ENCODE peak calls at places on chromosome 22, in nine cellular contexts. One of them, this sample, is unnamed.

GRCh38 chr22:32030508-32031247 is 12.4 kb upstream of the SLC5A1 start:
- DNase-seq in left ventricle myocardium inferior: no peak
- DNase-seq in cardiac muscle cell: no peak
- DNase-seq in ovary: no peak
- DNase-seq in mammary epithelial cell: no peak
- DNase-seq in tibial nerve: no peak
- DNase-seq in Peyer's patch: no peak
- DNase-seq in body of pancreas: no peak
- DNase-seq in lung: no peak
- DNase-seq in this sample: no peak

GRCh38 chr22:42918500-42918899 is 61.4 kb upstream of the ARFGAP3 start:
- DNase-seq in tibial nerve: no peak
- DNase-seq in body of pancreas: no peak
- DNase-seq in mammary epithelial cell: peak; percentile 90
- DNase-seq in left ventricle myocardium inferior: no peak
- DNase-seq in lung: no peak
- DNase-seq in ovary: peak; percentile 3
- DNase-seq in Peyer's patch: no peak
- DNase-seq in cardiac muscle cell: no peak
- DNase-seq in this sample: no peak

GRCh38 chr22:19656541-19657251 is 57.6 kb upstream of the SEPTIN5 start:
- DNase-seq in Peyer's patch: no peak
- DNase-seq in cardiac muscle cell: no peak
- DNase-seq in lung: no peak
- DNase-seq in ovary: no peak
- DNase-seq in body of pancreas: no peak
- DNase-seq in left ventricle myocardium inferior: no peak
- DNase-seq in mammary epithelial cell: no peak
- DNase-seq in tibial nerve: no peak
- DNase-seq in this sample: no peak

GRCh38 chr22:30695871-30696655 is 1.4 kb downstream of the OSBP2 start:
- DNase-seq in left ventricle myocardium inferior: no peak
- DNase-seq in cardiac muscle cell: no peak
- DNase-seq in mammary epithelial cell: no peak
- DNase-seq in tibial nerve: no peak
- DNase-seq in Peyer's patch: no peak
- DNase-seq in lung: no peak
- DNase-seq in ovary: no peak
- DNase-seq in body of pancreas: no peak
- DNase-seq in this sample: peak; percentile 5

GRCh38 chr22:44773082-44773481 is 20.7 kb downstream of the ARHGAP8 start:
- DNase-seq in left ventricle myocardium inferior: no peak
- DNase-seq in ovary: no peak
- DNase-seq in body of pancreas: no peak
- DNase-seq in Peyer's patch: no peak
- DNase-seq in cardiac muscle cell: no peak
- DNase-seq in tibial nerve: no peak
- DNase-seq in mammary epithelial cell: no peak
- DNase-seq in lung: no peak
- DNase-seq in this sample: no peak

GRCh38 chr22:31544481-31545480 is 48.4 kb downstream of the SFI1 start:
- DNase-seq in body of pancreas: no peak
- DNase-seq in ovary: no peak
- DNase-seq in cardiac muscle cell: no peak
- DNase-seq in Peyer's patch: no peak
- DNase-seq in left ventricle myocardium inferior: no peak
- DNase-seq in tibial nerve: no peak
- DNase-seq in lung: no peak
- DNase-seq in mammary epithelial cell: no peak
- DNase-seq in this sample: peak; percentile 32

GRCh38 chr22:50326959-50327710 is at the start of gene DENND6B:
- DNase-seq in cardiac muscle cell: peak; percentile 89
- DNase-seq in tibial nerve: peak; percentile 68
- DNase-seq in mammary epithelial cell: peak; percentile 64
- DNase-seq in left ventricle myocardium inferior: peak; percentile 85
- DNase-seq in Peyer's patch: peak; percentile 73
- DNase-seq in lung: peak; percentile 77
- DNase-seq in ovary: peak; percentile 90
- DNase-seq in body of pancreas: peak; percentile 85
- DNase-seq in this sample: peak; percentile 79

GRCh38 chr22:41308544-41308947 is 7.2 kb downstream of the ZC3H7B start:
- DNase-seq in ovary: no peak
- DNase-seq in Peyer's patch: no peak
- DNase-seq in cardiac muscle cell: peak; percentile 49
- DNase-seq in tibial nerve: no peak
- DNase-seq in mammary epithelial cell: no peak
- DNase-seq in lung: no peak
- DNase-seq in left ventricle myocardium inferior: no peak
- DNase-seq in body of pancreas: no peak
- DNase-seq in this sample: no peak

GRCh38 chr22:46007848-46008261 is 30.9 kb upstream of the WNT7B start:
- DNase-seq in left ventricle myocardium inferior: peak; percentile 86
- DNase-seq in ovary: peak; percentile 90
- DNase-seq in lung: peak; percentile 67
- DNase-seq in Peyer's patch: no peak
- DNase-seq in tibial nerve: peak; percentile 71
- DNase-seq in cardiac muscle cell: peak; percentile 95
- DNase-seq in body of pancreas: peak; percentile 56
- DNase-seq in mammary epithelial cell: peak; percentile 83
- DNase-seq in this sample: peak; percentile 38

GRCh38 chr22:46142548-46143490 is 7.5 kb upstream of the PPARA start:
- DNase-seq in body of pancreas: no peak
- DNase-seq in cardiac muscle cell: no peak
- DNase-seq in mammary epithelial cell: no peak
- DNase-seq in lung: no peak
- DNase-seq in tibial nerve: no peak
- DNase-seq in left ventricle myocardium inferior: no peak
- DNase-seq in ovary: peak; percentile 38
- DNase-seq in Peyer's patch: no peak
- DNase-seq in this sample: peak; percentile 76

GRCh38 chr22:40603088-40603605 is 33.4 kb downstream of the MRTFA start:
- DNase-seq in left ventricle myocardium inferior: no peak
- DNase-seq in ovary: no peak
- DNase-seq in mammary epithelial cell: peak; percentile 66
- DNase-seq in body of pancreas: no peak
- DNase-seq in cardiac muscle cell: peak; percentile 58
- DNase-seq in Peyer's patch: no peak
- DNase-seq in tibial nerve: no peak
- DNase-seq in lung: no peak
- DNase-seq in this sample: no peak

GRCh38 chr22:18077087-18077638 is 627 bp upstream of the PEX26 start:
- DNase-seq in ovary: no peak
- DNase-seq in left ventricle myocardium inferior: no peak
- DNase-seq in lung: no peak
- DNase-seq in body of pancreas: no peak
- DNase-seq in tibial nerve: no peak
- DNase-seq in cardiac muscle cell: no peak
- DNase-seq in mammary epithelial cell: no peak
- DNase-seq in Peyer's patch: no peak
- DNase-seq in this sample: no peak

GRCh38 chr22:18079706-18080230 is 2.0 kb downstream of the PEX26 start:
- DNase-seq in lung: no peak
- DNase-seq in Peyer's patch: no peak
- DNase-seq in ovary: no peak
- DNase-seq in tibial nerve: no peak
- DNase-seq in cardiac muscle cell: no peak
- DNase-seq in body of pancreas: no peak
- DNase-seq in left ventricle myocardium inferior: no peak
- DNase-seq in mammary epithelial cell: no peak
- DNase-seq in this sample: no peak

GRCh38 chr22:18076060-18076497 is 1.7 kb upstream of the PEX26 start:
- DNase-seq in body of pancreas: peak; percentile 68
- DNase-seq in lung: peak; percentile 59
- DNase-seq in tibial nerve: no peak
- DNase-seq in ovary: peak; percentile 63
- DNase-seq in mammary epithelial cell: peak; percentile 85
- DNase-seq in Peyer's patch: no peak
- DNase-seq in cardiac muscle cell: peak; percentile 93
- DNase-seq in left ventricle myocardium inferior: no peak
- DNase-seq in this sample: peak; percentile 60

GRCh38 chr22:18077639-18078328 is at the start of gene PEX26:
- DNase-seq in body of pancreas: peak; percentile 95
- DNase-seq in Peyer's patch: peak; percentile 95
- DNase-seq in ovary: peak; percentile 93
- DNase-seq in lung: peak; percentile 96
- DNase-seq in left ventricle myocardium inferior: peak; percentile 95
- DNase-seq in tibial nerve: peak; percentile 89
- DNase-seq in cardiac muscle cell: peak; percentile 97
- DNase-seq in mammary epithelial cell: peak; percentile 94
- DNase-seq in this sample: peak; percentile 97

GRCh38 chr22:18078329-18079041 is 695 bp downstream of the PEX26 start:
- DNase-seq in body of pancreas: peak; percentile 53
- DNase-seq in Peyer's patch: peak; percentile 39
- DNase-seq in cardiac muscle cell: peak; percentile 22
- DNase-seq in ovary: peak; percentile 60
- DNase-seq in left ventricle myocardium inferior: no peak
- DNase-seq in tibial nerve: no peak
- DNase-seq in lung: no peak
- DNase-seq in mammary epithelial cell: peak; percentile 51
- DNase-seq in this sample: peak; percentile 43
- TF ChIP-seq CTCF in body of pancreas: no peak
- TF ChIP-seq CTCF in Peyer's patch: no peak
- TF ChIP-seq CTCF in cardiac muscle cell: peak; percentile 8
- TF ChIP-seq CTCF in ovary: no peak
- TF ChIP-seq CTCF in left ventricle myocardium inferior: no peak
- TF ChIP-seq CTCF in tibial nerve: no peak
- TF ChIP-seq CTCF in lung: no peak
- TF ChIP-seq CTCF in mammary epithelial cell: no peak
- TF ChIP-seq CTCF in this sample: no peak

DNA sequence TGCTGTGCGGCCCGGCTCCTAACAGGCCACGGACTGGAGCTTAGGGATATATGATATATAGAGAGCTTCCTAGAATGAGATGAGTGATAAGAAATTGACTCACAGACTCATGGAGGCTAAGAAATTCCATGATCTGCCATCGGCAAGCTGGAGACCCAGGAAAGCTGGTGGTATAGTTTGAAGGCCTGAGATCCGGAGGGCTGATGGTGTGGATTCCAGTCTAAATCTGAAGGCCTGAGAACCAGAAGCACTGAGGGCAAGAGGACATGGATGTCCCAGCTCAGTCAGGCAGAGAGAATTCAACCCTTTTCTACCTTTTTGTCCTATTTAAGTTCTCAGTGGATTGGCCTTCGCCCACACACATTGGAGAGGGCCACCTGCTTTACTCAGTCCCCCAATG is 564.8 kb downstream of the TBC1D22A start:
- DNase-seq in Peyer's patch: no peak
- DNase-seq in cardiac muscle cell: no peak
- DNase-seq in ovary: no peak
- DNase-seq in body of pancreas: no peak
- DNase-seq in mammary epithelial cell: no peak
- DNase-seq in tibial nerve: no peak
- DNase-seq in left ventricle myocardium inferior: no peak
- DNase-seq in lung: no peak
- DNase-seq in this sample: no peak
- H3K9me3 ChIP-seq in Peyer's patch: no peaks in the 10 kb centered on the region
- H3K9me3 ChIP-seq in cardiac muscle cell: no peaks in the 10 kb centered on the region
- H3K9me3 ChIP-seq in ovary: no peaks in the 10 kb centered on the region
- H3K9me3 ChIP-seq in body of pancreas: no peaks in the 10 kb centered on the region
- H3K9me3 ChIP-seq in mammary epithelial cell: peaks cover 28% of the 10 kb centered on the region
- H3K9me3 ChIP-seq in tibial nerve: no peaks in the 10 kb centered on the region
- H3K9me3 ChIP-seq in left ventricle myocardium inferior: peaks cover 5% of the 10 kb centered on the region
- H3K9me3 ChIP-seq in lung: no peaks in the 10 kb centered on the region
- H3K9me3 ChIP-seq in this sample: no peaks in the 10 kb centered on the region

GRCh38 chr22:33601062-33601461 is 319.2 kb downstream of the LARGE1 start:
- DNase-seq in ovary: no peak
- DNase-seq in mammary epithelial cell: no peak
- DNase-seq in body of pancreas: no peak
- DNase-seq in Peyer's patch: no peak
- DNase-seq in left ventricle myocardium inferior: no peak
- DNase-seq in tibial nerve: no peak
- DNase-seq in cardiac muscle cell: no peak
- DNase-seq in lung: no peak
- DNase-seq in this sample: no peak
- H3K36me3 ChIP-seq in ovary: no peaks in the 10 kb centered on the region
- H3K36me3 ChIP-seq in mammary epithelial cell: no peaks in the 10 kb centered on the region
- H3K36me3 ChIP-seq in body of pancreas: no peaks in the 10 kb centered on the region
- H3K36me3 ChIP-seq in Peyer's patch: no peaks in the 10 kb centered on the region
- H3K36me3 ChIP-seq in left ventricle myocardium inferior: peaks cover 8% of the 10 kb centered on the region
- H3K36me3 ChIP-seq in tibial nerve: no peaks in the 10 kb centered on the region
- H3K36me3 ChIP-seq in cardiac muscle cell: no peaks in the 10 kb centered on the region
- H3K36me3 ChIP-seq in lung: peaks cover 3% of the 10 kb centered on the region
- H3K36me3 ChIP-seq in this sample: no peaks in the 10 kb centered on the region

GRCh38 chr22:17013396-17014100 is 5.5 kb upstream of the GAB4 start:
- DNase-seq in left ventricle myocardium inferior: no peak
- DNase-seq in ovary: no peak
- DNase-seq in body of pancreas: no peak
- DNase-seq in tibial nerve: no peak
- DNase-seq in cardiac muscle cell: no peak
- DNase-seq in mammary epithelial cell: peak; percentile 66
- DNase-seq in lung: no peak
- DNase-seq in Peyer's patch: no peak
- DNase-seq in this sample: no peak

GRCh38 chr22:17007257-17007656 is 765 bp downstream of the GAB4 start:
- DNase-seq in tibial nerve: no peak
- DNase-seq in Peyer's patch: no peak
- DNase-seq in body of pancreas: no peak
- DNase-seq in left ventricle myocardium inferior: no peak
- DNase-seq in lung: no peak
- DNase-seq in mammary epithelial cell: no peak
- DNase-seq in cardiac muscle cell: no peak
- DNase-seq in ovary: no peak
- DNase-seq in this sample: no peak

GRCh38 chr22:17012267-17012666 is 4.2 kb upstream of the GAB4 start:
- DNase-seq in left ventricle myocardium inferior: no peak
- DNase-seq in body of pancreas: no peak
- DNase-seq in lung: no peak
- DNase-seq in ovary: no peak
- DNase-seq in mammary epithelial cell: no peak
- DNase-seq in cardiac muscle cell: no peak
- DNase-seq in Peyer's patch: no peak
- DNase-seq in tibial nerve: no peak
- DNase-seq in this sample: no peak

GRCh38 chr22:17007852-17008731 is at the start of gene GAB4:
- DNase-seq in mammary epithelial cell: no peak
- DNase-seq in left ventricle myocardium inferior: no peak
- DNase-seq in cardiac muscle cell: no peak
- DNase-seq in tibial nerve: no peak
- DNase-seq in lung: no peak
- DNase-seq in body of pancreas: no peak
- DNase-seq in Peyer's patch: no peak
- DNase-seq in ovary: no peak
- DNase-seq in this sample: no peak

DNA sequence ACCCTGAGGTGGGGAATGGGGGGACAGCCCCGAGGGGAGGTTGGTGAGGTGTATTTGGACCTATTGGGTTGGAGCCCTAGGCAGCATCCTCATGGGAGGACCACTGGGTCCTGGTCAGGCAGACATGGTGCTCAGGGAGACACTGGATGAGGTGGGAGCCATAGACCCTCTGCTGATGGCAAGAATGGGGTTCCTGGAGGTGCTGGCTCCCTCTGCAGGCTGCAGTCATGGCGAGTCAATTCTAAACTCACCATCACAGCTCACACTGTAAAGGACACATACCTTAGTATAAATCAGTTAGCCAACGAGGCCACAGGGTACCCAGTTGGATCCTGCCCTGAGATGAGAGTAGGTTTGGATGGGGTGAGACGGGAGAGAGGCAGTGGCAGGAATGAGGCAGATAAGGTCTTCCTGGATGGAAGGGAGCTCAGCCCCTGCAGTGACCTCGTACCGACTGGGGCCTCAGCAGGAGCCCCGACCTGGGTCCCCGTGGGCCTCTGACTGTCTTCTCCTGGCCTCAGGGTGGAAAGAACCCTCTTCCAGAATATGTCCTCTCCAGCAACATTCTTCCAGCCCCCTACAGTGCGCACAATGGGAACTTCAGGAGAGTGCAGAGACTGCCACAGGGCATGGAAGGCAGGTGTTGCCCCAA is 1.7 kb upstream of the GAB4 start:
- DNase-seq in ovary: no peak
- DNase-seq in lung: no peak
- DNase-seq in mammary epithelial cell: no peak
- DNase-seq in cardiac muscle cell: no peak
- DNase-seq in tibial nerve: no peak
- DNase-seq in left ventricle myocardium inferior: no peak
- DNase-seq in body of pancreas: no peak
- DNase-seq in Peyer's patch: no peak
- DNase-seq in this sample: no peak
- TF ChIP-seq CTCF in ovary: no peak
- TF ChIP-seq CTCF in lung: no peak
- TF ChIP-seq CTCF in mammary epithelial cell: peak; percentile 2
- TF ChIP-seq CTCF in cardiac muscle cell: no peak
- TF ChIP-seq CTCF in tibial nerve: no peak
- TF ChIP-seq CTCF in left ventricle myocardium inferior: no peak
- TF ChIP-seq CTCF in body of pancreas: no peak
- TF ChIP-seq CTCF in Peyer's patch: no peak
- TF ChIP-seq CTCF in this sample: no peak

This sample was measured in thyroid gland.